ENCODE peak calls at places on chromosomes 16 and 17, in ten cellular contexts. Y is stimulated activated CD4-positive, alpha-beta T cell treated with anti-CD3 and anti-CD28 coated beads, Interleukin-2, amount 100 ng/mL, for 48 hours; I is choroid plexus epithelial cell; E is frontal cortex; K is stimulated activated CD8-positive, alpha-beta memory T cell treated with anti-CD3 and anti-CD28 coated beads, Interleukin-7, amount 100 ng/mL, for 24 hours; P is esophagus squamous epithelium; A is fibroblast of the aortic adventitia; D is ACHN; C is GDM1; M is activated naive CD4-positive, alpha-beta T cell treated with anti-CD3 and anti-CD28 coated beads for 36 hours. O is an unnamed sample.

GRCh38 chr16:69469807-69470561 is 45.6 kb downstream of the CYB5B start:
- DNase-seq in C (peak; percentile 51), D (no peak), A (no peak), P (no peak), Y (peak; percentile 6), K (no peak), E (no peak), M (peak; percentile 55), I (no peak), O (peak; percentile 54)

GRCh38 chr16:1909661-1910231 is 8.5 kb downstream of the HS3ST6 start:
- DNase-seq in K (no peak), Y (no peak), D (no peak), M (no peak), A (no peak), P (no peak), E (no peak), C (no peak), I (no peak), O (no peak)

GRCh38 chr16:69328854-69329316 is 1.5 kb downstream of the PDF start:
- DNase-seq in C (no peak), P (no peak), M (no peak), D (peak; percentile 91), A (no peak), Y (no peak), K (no peak), E (no peak), I (peak; percentile 73), O (no peak)

GRCh38 chr17:6940186-6940649 is 55.6 kb upstream of the ALOX12 start:
- DNase-seq in I (no peak), M (peak; percentile 17), A (peak; percentile 25), C (no peak), E (no peak), D (no peak), Y (no peak), P (no peak), K (no peak), O (no peak)

GRCh38 chr17:512926-513325 is 160.3 kb upstream of the RPH3AL start:
- DNase-seq in E (no peak), D (no peak), K (no peak), C (no peak), Y (no peak), M (no peak), I (peak; percentile 60), P (no peak), A (peak; percentile 66), O (no peak)

GRCh38 chr16:89711601-89712475 is 8.9 kb downstream of the VPS9D1 start:
- DNase-seq in D (no peak), M (peak; percentile 78), P (no peak), A (peak; percentile 37), Y (peak; percentile 82), I (peak; percentile 67), K (no peak), C (peak; percentile 59), E (peak; percentile 54), O (peak; percentile 80)

GRCh38 chr17:16943032-16943352 is 28.9 kb downstream of the TNFRSF13B start:
- DNase-seq in A (no peak), K (no peak), E (no peak), Y (no peak), D (no peak), I (no peak), C (no peak), M (no peak), P (no peak), O (no peak)

GRCh38 chr17:33521784-33522183 is 228.7 kb upstream of the ASIC2 start:
- DNase-seq in P (no peak), C (no peak), K (no peak), A (no peak), M (no peak), E (no peak), I (peak; percentile 3), D (peak; percentile 38), Y (no peak), O (no peak)

GRCh38 chr16:57127037-57127763 is 34.8 kb downstream of the CPNE2 start:
- DNase-seq in E (no peak), D (no peak), M (no peak), K (no peak), I (no peak), C (no peak), A (no peak), Y (no peak), P (no peak), O (no peak)

GRCh38 chr16:89046491-89046890 is 47.2 kb upstream of the ACSF3 start:
- DNase-seq in K (no peak), Y (no peak), D (no peak), M (no peak), P (no peak), E (no peak), A (no peak), C (no peak), I (no peak), O (no peak)

GRCh38 chr16:89167425-89167941 is 4.1 kb upstream of the CDH15 start:
- DNase-seq in C (peak; percentile 67), A (peak; percentile 67), D (peak; percentile 87), E (peak; percentile 84), K (peak; percentile 83), P (no peak), M (peak; percentile 88), Y (peak; percentile 97), I (peak; percentile 67), O (peak; percentile 70)

GRCh38 chr17:38921756-38922411 is 3.5 kb upstream of the LASP1NB start:
- DNase-seq in Y (no peak), D (no peak), A (no peak), K (no peak), C (no peak), E (no peak), P (no peak), M (no peak), I (no peak), O (no peak)

GRCh38 chr16:89289428-89290395 is 72.2 kb downstream of the ZNF778 start:
- DNase-seq in D (peak; percentile 79), Y (peak; percentile 74), C (peak; percentile 17), P (no peak), K (peak; percentile 44), A (peak; percentile 64), I (peak; percentile 77), E (peak; percentile 85), M (peak; percentile 80), O (peak; percentile 87)

GRCh38 chr17:64769712-64770111 is 107.6 kb upstream of the SMURF2 start:
- DNase-seq in M (no peak), K (no peak), D (no peak), P (no peak), Y (no peak), E (no peak), I (no peak), C (no peak), A (no peak), O (no peak)

GRCh38 chr17:70552230-70552981 is 383.1 kb downstream of the KCNJ2 start:
- DNase-seq in E (peak; percentile 59), K (no peak), I (peak; percentile 76), P (no peak), C (no peak), D (peak; percentile 65), A (peak; percentile 68), Y (no peak), M (no peak), O (no peak)

GRCh38 chr17:77734371-77735050 is 224.0 kb upstream of the TNRC6C start:
- DNase-seq in D (no peak), I (peak; percentile 49), M (no peak), K (no peak), P (no peak), A (peak; percentile 67), E (peak; percentile 70), C (no peak), Y (no peak), O (no peak)

GRCh38 chr16:72743011-72743761 is 304.7 kb downstream of the ZFHX3 start:
- DNase-seq in Y (no peak), P (no peak), M (no peak), C (no peak), K (no peak), E (no peak), I (no peak), A (no peak), D (no peak), O (no peak)

O was measured in GM18507.